ENCODE peak calls at places on chromosomes 6 and 20, in ten cellular contexts. R is adipocyte, K is cardiac muscle cell, Q is BJ, U is PC-3, C is neural progenitor cell, T is HCT116, S is ovary, J is OCI-LY7, W is AG04450. F is an unnamed sample.

GRCh38 chr6:149306967-149307366 is 10.5 kb upstream of the TAB2 start:
- DNase-seq in Q (no peak), R (peak; percentile 27), K (no peak), S (no peak), J (no peak), U (no peak), W (no peak), C (no peak), T (no peak), F (no peak)

GRCh38 chr6:70379473-70380013 is 33.8 kb upstream of the FAM135A start:
- DNase-seq in R (no peak), K (no peak), W (no peak), Q (no peak), T (no peak), S (no peak), C (no peak), U (no peak), J (no peak), F (no peak)

GRCh38 chr6:29424575-29424974 is 9.8 kb downstream of the OR12D1 start:
- DNase-seq in W (no peak), K (no peak), S (no peak), Q (no peak), C (no peak), U (no peak), T (no peak), R (no peak), J (no peak), F (no peak)

GRCh38 chr20:13006825-13007224 is 1.9 kb upstream of the SPTLC3 start:
- DNase-seq in C (no peak), K (no peak), U (peak; percentile 95), S (no peak), Q (no peak), T (no peak), R (peak; percentile 89), J (no peak), W (peak; percentile 72), F (no peak)

GRCh38 chr6:38337819-38338465 is 301.8 kb downstream of the BTBD9 start:
- DNase-seq in U (peak; percentile 71), T (peak; percentile 55), W (peak; percentile 42), C (no peak), K (no peak), J (no peak), R (peak; percentile 86), S (no peak), Q (peak; percentile 43), F (no peak)

GRCh38 chr20:57795347-57795697 is 85.5 kb upstream of the PMEPA1 start:
- DNase-seq in K (no peak), C (no peak), Q (no peak), T (no peak), S (no peak), W (no peak), U (peak; percentile 86), R (peak; percentile 1), J (no peak), F (no peak)

GRCh38 chr6:99608059-99608885 is 1.6 kb downstream of the PRDM13 start:
- DNase-seq in T (no peak), C (peak; percentile 34), R (no peak), Q (no peak), S (no peak), U (no peak), J (no peak), W (no peak), K (no peak), F (no peak)

GRCh38 chr20:36085686-36086267 is 68.8 kb upstream of the EPB41L1 start:
- DNase-seq in W (no peak), C (no peak), R (peak; percentile 43), S (no peak), Q (no peak), K (no peak), J (no peak), T (peak; percentile 84), U (peak; percentile 93), F (peak; percentile 30)

GRCh38 chr6:71250050-71250689 is 38.4 kb upstream of the OGFRL1 start:
- DNase-seq in J (peak; percentile 59), S (no peak), T (no peak), R (peak; percentile 89), W (peak; percentile 29), Q (peak; percentile 63), C (no peak), K (no peak), U (peak; percentile 47), F (peak; percentile 38)

GRCh38 chr6:167860546-167861226 is 34.0 kb downstream of the AFDN start:
- DNase-seq in C (no peak), T (no peak), K (no peak), R (no peak), W (no peak), U (no peak), J (peak; percentile 7), Q (no peak), S (no peak), F (no peak)

GRCh38 chr6:93036835-93037234 is 382.5 kb downstream of the EPHA7 start:
- DNase-seq in W (no peak), R (no peak), J (peak; percentile 32), C (peak; percentile 43), K (peak; percentile 39), U (peak; percentile 18), T (no peak), S (no peak), Q (no peak), F (no peak)

GRCh38 chr6:3208096-3208774 is 19.2 kb downstream of the TUBB2B start:
- DNase-seq in W (peak; percentile 58), Q (peak; percentile 94), J (no peak), T (no peak), R (peak; percentile 89), U (no peak), C (no peak), S (no peak), K (no peak), F (peak; percentile 87)

GRCh38 chr6:98657764-98658163 is 176.6 kb upstream of the POU3F2 start:
- DNase-seq in Q (no peak), W (peak; percentile 2), J (peak; percentile 21), T (no peak), S (no peak), U (peak; percentile 57), R (peak; percentile 53), C (peak; percentile 80), K (peak; percentile 92), F (peak; percentile 12)

GRCh38 chr20:33789109-33789857 is 21.9 kb upstream of the CHMP4B start:
- DNase-seq in K (peak; percentile 92), U (peak; percentile 100), T (peak; percentile 98), C (no peak), Q (peak; percentile 59), S (no peak), R (peak; percentile 76), W (peak; percentile 80), J (no peak), F (peak; percentile 83)

DNA sequence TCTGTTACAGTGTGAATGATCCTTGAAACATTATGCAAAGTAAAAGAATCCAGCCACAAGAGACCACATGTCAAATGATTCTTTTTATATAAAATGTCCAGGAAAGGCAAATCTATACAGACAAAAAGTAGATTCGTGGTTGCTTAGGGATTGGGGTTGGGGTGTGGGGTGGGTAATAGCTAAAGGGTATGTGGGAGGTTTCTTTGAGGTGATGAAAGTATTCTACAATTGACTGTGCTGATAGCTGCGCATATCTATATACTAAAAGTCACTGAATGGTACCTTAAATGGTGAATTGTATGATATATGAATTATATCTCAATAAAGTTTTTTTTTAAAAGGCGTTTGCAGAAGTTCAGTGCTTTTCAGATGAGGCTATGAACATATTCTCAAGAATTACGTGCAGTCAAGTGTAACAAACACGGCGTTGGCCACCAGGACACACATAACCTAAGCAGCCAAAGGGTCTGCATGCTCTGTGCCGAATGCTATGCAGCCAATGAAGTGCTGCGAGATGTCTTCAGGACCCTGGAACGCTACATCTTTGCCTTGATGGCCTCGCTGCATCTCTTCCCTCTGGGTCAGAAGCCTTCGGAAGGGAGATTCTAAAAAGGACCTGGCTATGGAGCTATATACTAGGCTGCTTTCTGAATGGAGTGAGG is 96.9 kb downstream of the SCML4 start:
- DNase-seq in T (no peak), U (no peak), S (no peak), C (no peak), Q (no peak), W (no peak), R (no peak), K (no peak), J (no peak), F (no peak)
- H3K4me3 ChIP-seq in T (no peak overlapping the region), U (no peak overlapping the region), S (no peak overlapping the region), C (no peak overlapping the region), Q (no peak overlapping the region), W (no peak overlapping the region), R (no peak overlapping the region), K (no peak overlapping the region), J (no peak overlapping the region), F (no peak overlapping the region)

DNA sequence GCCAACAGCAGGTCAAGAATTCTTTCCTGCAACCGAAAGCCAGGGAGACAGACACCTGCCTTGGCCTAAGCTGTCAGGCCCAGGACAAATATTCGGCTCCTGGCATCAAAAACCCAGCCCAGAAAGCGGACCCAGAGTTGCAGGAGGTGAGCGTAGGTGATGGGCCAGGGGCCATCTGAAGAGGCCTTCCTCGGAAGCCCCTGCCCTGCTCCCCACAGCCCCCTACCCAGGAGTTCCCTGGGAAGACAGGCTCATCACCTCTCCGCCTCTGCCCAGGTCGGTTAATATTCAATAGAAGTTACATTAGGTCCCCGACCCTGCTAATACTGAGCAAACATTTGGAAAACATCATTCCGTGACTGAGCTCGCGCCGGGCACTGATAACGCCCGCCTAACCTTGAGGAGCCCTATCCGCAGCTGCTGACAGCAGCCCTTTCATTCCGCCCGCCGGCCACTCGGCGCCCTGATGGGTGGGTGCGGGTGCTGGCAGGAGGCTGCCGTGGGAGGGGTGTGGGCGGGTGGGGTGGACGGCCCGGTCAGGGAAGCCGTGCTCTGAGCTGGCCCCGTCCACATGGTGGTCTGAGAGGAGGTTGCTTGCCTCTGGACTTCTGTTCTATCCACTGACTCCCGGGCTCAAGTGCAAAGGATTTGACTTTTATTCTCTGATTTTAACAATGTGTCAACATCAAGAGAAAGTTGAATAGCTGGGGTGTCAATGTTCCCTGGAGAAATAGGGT is 55.7 kb downstream of the HNF4A start:
- DNase-seq in S (peak; percentile 33), R (no peak), W (no peak), U (no peak), Q (no peak), T (no peak), C (no peak), K (no peak), J (no peak), F (no peak)
- H3K4me3 ChIP-seq in S (no peak overlapping the region), R (no peak overlapping the region), W (no peak overlapping the region), U (no peak overlapping the region), Q (no peak overlapping the region), T (no peak overlapping the region), C (no peak overlapping the region), K (no peak overlapping the region), J (no peak overlapping the region), F (no peak overlapping the region)

GRCh38 chr20:611047-611842 is 1.1 kb upstream of the TCF15 start:
- DNase-seq in J (no peak), K (no peak), T (no peak), U (no peak), Q (no peak), R (no peak), W (no peak), C (no peak), S (no peak), F (no peak)
- H3K4me3 ChIP-seq in J (no peak overlapping the region), K (no peak overlapping the region), T (no peak overlapping the region), U (no peak overlapping the region), Q (no peak overlapping the region), R (no peak overlapping the region), W (no peak overlapping the region), C (no peak overlapping the region), S (no peak overlapping the region), F (no peak overlapping the region)

DNA sequence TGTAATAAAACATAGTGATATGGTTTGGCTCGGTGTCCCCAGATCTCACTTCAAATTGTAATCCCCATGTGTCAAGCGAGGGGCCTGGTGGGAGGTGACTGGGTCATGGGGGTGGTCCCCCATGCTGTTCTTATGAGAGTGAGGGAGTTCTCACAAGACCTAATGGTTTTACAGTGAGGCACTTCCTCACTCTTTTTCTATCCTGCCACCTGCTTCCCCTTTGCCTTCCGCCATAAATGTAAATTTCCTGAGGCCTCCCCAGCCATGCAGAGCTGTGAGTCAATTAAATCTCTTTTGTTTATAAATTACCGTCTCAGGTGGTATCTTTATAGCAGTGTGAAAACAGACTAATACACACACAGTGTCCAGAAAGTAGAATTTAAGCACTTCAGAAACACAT is 78.5 kb downstream of the REPS1 start:
- DNase-seq in S (no peak), T (no peak), W (no peak), K (no peak), C (no peak), Q (no peak), U (no peak), J (no peak), R (no peak), F (no peak)
- H3K4me3 ChIP-seq in S (no peak overlapping the region), T (no peak overlapping the region), W (no peak overlapping the region), K (no peak overlapping the region), C (no peak overlapping the region), Q (no peak overlapping the region), U (no peak overlapping the region), J (no peak overlapping the region), R (no peak overlapping the region), F (no peak overlapping the region)

F was measured in HFF-Myc.